ENCODE peak calls at places on chromosome 18, in seven cellular contexts. L, C, R, Y, E, P and I are unnamed samples.

GRCh38 chr18:464311-464659 is 36.2 kb downstream of the COLEC12 start:
- DNase-seq in E (no peak), L (no peak), Y (no peak), R (no peak), P (no peak), C (no peak), I (no peak)

GRCh38 chr18:58831610-58832009 is 33.1 kb upstream of the ZNF532 start:
- DNase-seq in P (no peak), C (no peak), R (peak; percentile 33), E (no peak), L (peak; percentile 80), Y (peak; percentile 64), I (no peak)

GRCh38 chr18:55446996-55447671 is 140.9 kb downstream of the TCF4 start:
- DNase-seq in R (no peak), P (no peak), C (no peak), Y (no peak), L (no peak), E (no peak), I (no peak)

GRCh38 chr18:48843162-48843561 is 107.6 kb downstream of the SMAD7 start:
- DNase-seq in P (no peak), E (no peak), C (peak; percentile 13), Y (no peak), L (no peak), R (no peak), I (no peak)

GRCh38 chr18:50955246-50955645 is 12.6 kb upstream of the ELAC1 start:
- DNase-seq in Y (no peak), R (no peak), L (no peak), P (no peak), E (no peak), C (no peak), I (peak; percentile 33)

GRCh38 chr18:46867471-46868170 is 49.7 kb downstream of the PIAS2 start:
- DNase-seq in Y (no peak), R (no peak), E (no peak), P (no peak), L (no peak), C (no peak), I (no peak)

GRCh38 chr18:40485318-40485717 is 1469.7 kb upstream of the PIK3C3 start:
- DNase-seq in R (peak; percentile 32), P (no peak), E (no peak), C (no peak), L (no peak), Y (peak; percentile 27), I (no peak)

GRCh38 chr18:32086866-32087265 is 4.8 kb upstream of the RNF138 start:
- DNase-seq in P (no peak), Y (peak; percentile 90), L (peak; percentile 24), E (no peak), C (no peak), R (peak; percentile 29), I (no peak)

GRCh38 chr18:32469190-32469611 is 1.5 kb downstream of the GAREM1 start:
- DNase-seq in E (no peak), L (peak; percentile 34), P (peak; percentile 74), C (peak; percentile 61), R (peak; percentile 28), Y (peak; percentile 55), I (no peak)

GRCh38 chr18:48256848-48257247 is 152.3 kb downstream of the ZBTB7C start:
- DNase-seq in P (no peak), Y (no peak), R (no peak), E (no peak), C (no peak), L (no peak), I (no peak)

GRCh38 chr18:8212893-8213805 is 396.1 kb upstream of the RAB12 start:
- DNase-seq in R (peak; percentile 39), C (no peak), Y (peak; percentile 84), P (no peak), E (no peak), L (peak; percentile 79), I (no peak)

GRCh38 chr18:5294113-5294617 is 1.4 kb downstream of the ZBTB14 start:
- DNase-seq in E (no peak), P (no peak), Y (peak; percentile 34), C (no peak), L (no peak), R (no peak), I (no peak)

GRCh38 chr18:61752973-61753372 is 139.8 kb downstream of the RNF152 start:
- DNase-seq in E (no peak), Y (no peak), P (no peak), C (no peak), L (no peak), R (no peak), I (no peak)

GRCh38 chr18:51617167-51617566 is 419.7 kb upstream of the MEX3C start:
- DNase-seq in L (peak; percentile 46), P (no peak), Y (no peak), R (no peak), C (no peak), E (no peak), I (no peak)

GRCh38 chr18:48227206-48227605 is 182.0 kb downstream of the ZBTB7C start:
- DNase-seq in P (no peak), Y (no peak), R (no peak), C (no peak), E (no peak), L (no peak), I (no peak)

GRCh38 chr18:78612318-78612717 is 367.3 kb upstream of the SALL3 start:
- DNase-seq in R (no peak), E (no peak), C (no peak), L (no peak), Y (no peak), P (no peak), I (peak; percentile 12)

GRCh38 chr18:60049172-60049571 is 149.4 kb downstream of the PMAIP1 start:
- DNase-seq in C (no peak), Y (no peak), P (no peak), L (no peak), R (no peak), E (no peak), I (no peak)

GRCh38 chr18:49052891-49053644 is 102.3 kb upstream of the SMAD7 start:
- DNase-seq in L (peak; percentile 95), R (peak; percentile 87), P (no peak), E (peak; percentile 43), C (no peak), Y (peak; percentile 91), I (no peak)

GRCh38 chr18:73841661-73842060 is 306.0 kb downstream of the FBXO15 start:
- DNase-seq in P (no peak), R (no peak), E (no peak), L (no peak), Y (peak; percentile 16), C (no peak), I (no peak)

GRCh38 chr18:12304351-12305210 is 3.5 kb upstream of the TUBB6 start:
- DNase-seq in R (no peak), C (no peak), E (no peak), P (peak; percentile 71), Y (no peak), L (no peak), I (no peak)

GRCh38 chr18:36412778-36413177 is 115.3 kb downstream of the FHOD3 start:
- DNase-seq in P (no peak), C (no peak), E (no peak), L (no peak), Y (peak; percentile 50), R (no peak), I (peak; percentile 58)

GRCh38 chr18:43393174-43393573 is 115.9 kb upstream of the SYT4 start:
- DNase-seq in E (no peak), R (no peak), P (no peak), L (peak; percentile 16), C (no peak), Y (peak; percentile 1), I (no peak)

GRCh38 chr18:73136134-73136533 is 268.3 kb upstream of the NETO1 start:
- DNase-seq in Y (peak; percentile 11), P (no peak), L (peak; percentile 2), E (no peak), R (no peak), C (no peak), I (no peak)

GRCh38 chr18:2894131-2894840 is 47.5 kb downstream of the EMILIN2 start:
- DNase-seq in E (no peak), Y (no peak), L (no peak), C (no peak), P (no peak), R (no peak), I (no peak)

GRCh38 chr18:61474918-61475317 is 141.7 kb downstream of the CDH20 start:
- DNase-seq in E (no peak), L (no peak), R (no peak), Y (no peak), C (no peak), P (no peak), I (no peak)

GRCh38 chr18:79950440-79951341 is 762 bp downstream of the SLC66A2 start:
- DNase-seq in C (peak; percentile 42), E (no peak), P (peak; percentile 71), Y (peak; percentile 12), R (no peak), L (no peak), I (peak; percentile 42)

GRCh38 chr18:11154369-11154982 is 5.1 kb upstream of the PIEZO2 start:
- DNase-seq in Y (peak; percentile 67), R (no peak), P (no peak), C (no peak), L (peak; percentile 71), E (no peak), I (no peak)
- TF ChIP-seq CTCF in Y (peak; percentile 49), R (peak; percentile 50), P (no peak), C (peak; percentile 44), L (peak; percentile 41), E (no peak), I (peak; percentile 74)

GRCh38 chr18:70036771-70037452 is 89.2 kb upstream of the CD226 start:
- DNase-seq in P (no peak), E (no peak), R (no peak), C (no peak), Y (no peak), L (no peak), I (no peak)
- TF ChIP-seq CTCF in P (no peak), E (no peak), R (no peak), C (no peak), Y (no peak), L (no peak), I (no peak)

GRCh38 chr18:3973191-3973590 is 481.9 kb downstream of the DLGAP1 start:
- DNase-seq in C (no peak), P (no peak), R (no peak), E (no peak), Y (peak; percentile 76), L (peak; percentile 82), I (no peak)

GRCh38 chr18:3972291-3972985 is 482.7 kb downstream of the DLGAP1 start:
- DNase-seq in E (no peak), Y (peak; percentile 33), R (no peak), P (no peak), L (no peak), C (no peak), I (peak; percentile 83)

GRCh38 chr18:3966246-3966984 is 488.7 kb downstream of the DLGAP1 start:
- DNase-seq in C (no peak), L (peak; percentile 44), E (no peak), Y (peak; percentile 10), R (no peak), P (no peak), I (no peak)

GRCh38 chr18:3966985-3967856 is 487.9 kb downstream of the DLGAP1 start:
- DNase-seq in E (no peak), R (no peak), Y (peak; percentile 22), C (no peak), L (peak; percentile 57), P (no peak), I (peak; percentile 46)

GRCh38 chr18:3970929-3971328 is 484.2 kb downstream of the DLGAP1 start:
- DNase-seq in L (no peak), P (no peak), C (no peak), Y (no peak), R (no peak), E (no peak), I (no peak)
- TF ChIP-seq CTCF in L (peak; percentile 8), P (no peak), C (no peak), Y (peak; percentile 20), R (peak; percentile 13), E (no peak), I (peak; percentile 57)

GRCh38 chr18:23710068-23710527 is 20.8 kb downstream of the LAMA3 start:
- DNase-seq in Y (peak; percentile 60), E (no peak), L (peak; percentile 79), R (no peak), C (no peak), P (peak; percentile 21), I (no peak)
- TF ChIP-seq CTCF in Y (no peak), E (no peak), L (no peak), R (no peak), C (no peak), P (no peak), I (peak; percentile 11)